ENCODE peak calls at places on chromosomes 5 and 9, in six cellular contexts. W, P, D, J, E and Y are unnamed samples.

GRCh38 chr9:76161546-76161945 is 232.7 kb downstream of the RFK start:
- DNase-seq in E (no peak), P (no peak), J (no peak), D (peak), W (no peak), Y (peak)

GRCh38 chr9:123361086-123361730 is 5.2 kb downstream of the CRB2 start:
- DNase-seq in J (peak), W (no peak), D (no peak), E (no peak), P (no peak), Y (no peak)

GRCh38 chr5:135737701-135738563 is 96.5 kb upstream of the SLC25A48 start:
- DNase-seq in P (no peak), D (peak), W (no peak), E (no peak), J (no peak), Y (no peak)

GRCh38 chr5:111364992-111365391 is 140.8 kb downstream of the CAMK4 start:
- DNase-seq in D (peak), W (no peak), J (no peak), E (no peak), P (peak), Y (no peak)

GRCh38 chr5:57738306-57738705 is 255.7 kb upstream of the ACTBL2 start:
- DNase-seq in E (no peak), W (no peak), D (no peak), J (no peak), P (peak), Y (no peak)

GRCh38 chr9:126411948-126412284 is 85.3 kb downstream of the MVB12B start:
- DNase-seq in P (no peak), D (no peak), W (no peak), E (no peak), J (no peak), Y (no peak)

GRCh38 chr9:92726971-92727715 is 37.5 kb downstream of the BICD2 start:
- DNase-seq in E (no peak), W (no peak), P (peak), J (no peak), D (no peak), Y (no peak)

GRCh38 chr9:134486127-134486995 is 155.2 kb upstream of the COL5A1 start:
- DNase-seq in P (no peak), E (no peak), W (no peak), D (no peak), J (peak), Y (no peak)

GRCh38 chr9:133707065-133707760 is 30.9 kb downstream of the SARDH start:
- DNase-seq in W (no peak), P (no peak), D (peak), J (peak), E (no peak), Y (no peak)

GRCh38 chr5:172910828-172911627 is 48.2 kb upstream of the RPL26L1 start:
- DNase-seq in P (peak), W (peak), D (peak), J (peak), E (no peak), Y (peak)

GRCh38 chr5:10009802-10010201 is 239.9 kb downstream of the ATPSCKMT start:
- DNase-seq in P (no peak), J (no peak), D (no peak), W (no peak), E (no peak), Y (no peak)

GRCh38 chr9:38671372-38671731 is 48.6 kb downstream of the FAM240B start:
- DNase-seq in W (no peak), E (no peak), J (no peak), P (no peak), D (no peak), Y (no peak)

GRCh38 chr9:121344062-121344696 is 25.9 kb downstream of the STOM start:
- DNase-seq in J (no peak), P (no peak), W (no peak), D (no peak), E (no peak), Y (no peak)
- H3K27ac ChIP-seq in J (peak), P (no peak), W (peak), D (no peak), E (no peak), Y (no peak)

GRCh38 chr9:136095495-136096058 is 488 bp upstream of the NACC2 start:
- DNase-seq in D (peak), E (no peak), P (peak), W (peak), J (no peak), Y (no peak)

GRCh38 chr9:136095028-136095494 is at the start of gene NACC2:
- DNase-seq in D (peak), W (peak), J (peak), P (peak), E (no peak), Y (peak)

GRCh38 chr9:136092741-136093140 is 2.3 kb downstream of the NACC2 start:
- DNase-seq in D (no peak), E (no peak), J (no peak), W (no peak), P (peak), Y (no peak)

GRCh38 chr9:136093331-136093986 is 1.6 kb downstream of the NACC2 start:
- DNase-seq in W (peak), D (peak), J (peak), P (no peak), E (no peak), Y (peak)

DNA sequence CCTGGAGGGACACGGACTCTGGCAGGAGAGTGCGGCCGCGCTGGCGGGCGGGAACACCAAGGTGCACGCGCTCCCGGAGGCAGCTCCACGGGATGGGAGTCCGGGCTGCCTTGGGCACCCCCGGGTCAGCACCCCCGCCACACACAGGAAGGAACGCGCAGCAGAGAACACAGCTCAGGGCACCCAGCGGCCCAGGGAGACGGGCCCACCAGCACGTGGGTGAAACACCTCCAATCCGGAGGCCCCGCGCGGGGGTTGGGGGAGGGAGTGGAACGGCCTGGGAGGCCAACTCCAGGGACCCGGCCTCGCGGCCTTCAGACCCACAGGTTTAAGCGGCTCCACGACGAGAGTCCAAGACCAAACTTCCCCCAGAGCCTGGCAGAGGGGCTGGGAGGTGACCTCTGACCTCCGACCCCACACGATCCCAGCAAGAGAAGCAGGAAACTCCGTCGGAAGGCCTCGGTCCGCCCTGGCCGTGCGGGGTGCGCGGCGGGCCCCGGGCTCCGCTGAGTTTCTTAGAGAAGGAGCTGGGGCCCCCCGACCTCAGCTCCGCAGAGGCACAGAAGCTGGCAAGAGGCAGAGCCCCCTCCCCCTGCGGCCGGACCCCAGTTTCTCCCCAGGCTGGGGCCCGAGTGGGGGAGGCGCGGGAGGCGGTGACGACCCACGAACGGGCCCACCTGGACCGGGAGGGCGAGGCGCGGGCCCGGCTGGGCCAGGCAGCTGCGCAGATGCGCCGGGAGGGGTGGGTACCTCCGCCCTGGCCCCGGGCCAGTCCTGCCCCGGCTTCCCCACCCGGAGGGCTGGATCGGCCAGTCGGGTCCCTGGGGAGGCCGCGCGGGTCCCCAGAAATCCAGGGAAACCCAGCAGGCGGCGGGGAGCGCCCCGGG is 851 bp downstream of the NACC2 start:
- DNase-seq in P (peak), W (peak), D (peak), J (peak), E (no peak), Y (peak)
- TF ChIP-seq CTCF in P (no peak), W (no peak), D (no peak), J (no peak), E (no peak), Y (no peak)

GRCh38 chr9:35162605-35163315 is 951 bp downstream of the UNC13B start:
- DNase-seq in P (no peak), J (no peak), D (no peak), W (no peak), E (no peak), Y (no peak)
- H3K27ac ChIP-seq in P (no peak), J (peak), D (peak), W (peak), E (peak), Y (peak)

DNA sequence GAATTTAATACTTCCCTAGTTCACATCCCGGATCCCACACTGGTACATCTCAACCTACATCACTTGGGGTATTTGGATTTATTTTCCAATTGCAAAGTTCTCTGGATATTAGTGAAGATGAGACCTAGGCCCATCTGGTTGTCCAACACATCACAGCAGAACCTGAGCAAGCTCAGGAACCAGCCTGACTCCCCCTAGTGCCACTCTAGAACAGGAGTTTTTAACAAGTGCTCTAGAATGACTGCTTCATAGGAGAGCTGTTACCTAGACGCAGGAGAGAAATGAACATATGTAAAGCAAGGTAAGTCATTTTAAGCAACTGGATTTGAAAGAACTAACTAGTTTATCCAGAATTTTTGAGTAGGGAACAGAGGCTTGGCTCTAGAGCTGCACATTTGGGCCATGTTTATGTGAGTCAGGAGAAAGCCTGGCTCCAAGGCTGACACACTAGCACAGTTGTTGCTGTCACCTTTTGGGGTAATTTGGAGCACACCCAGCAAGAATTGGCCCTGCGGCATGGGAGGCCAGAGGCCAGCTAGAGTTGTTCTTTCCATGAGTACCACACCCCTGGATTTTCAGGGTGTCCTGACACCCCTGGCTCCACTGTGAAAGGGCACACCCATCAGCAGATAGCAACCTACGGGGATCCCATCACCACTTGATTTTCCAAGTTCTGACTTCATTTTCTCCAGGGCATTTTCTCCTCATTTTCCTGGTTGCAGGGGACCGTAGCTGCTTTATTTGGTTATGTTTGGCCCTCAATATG is 110.9 kb upstream of the LPAR1 start:
- DNase-seq in J (no peak), D (no peak), E (no peak), W (no peak), P (no peak), Y (no peak)
- TF ChIP-seq CTCF in J (no peak), D (peak), E (no peak), W (no peak), P (no peak), Y (no peak)

GRCh38 chr5:56211298-56211865 is 21.7 kb downstream of the ANKRD55 start:
- DNase-seq in D (no peak), W (no peak), J (no peak), P (peak), E (no peak), Y (no peak)
- H3K27ac ChIP-seq in D (no peak), W (no peak), J (no peak), P (no peak), E (no peak), Y (no peak)

GRCh38 chr5:63125862-63126261 is 547.2 kb downstream of the LRRC70 start:
- DNase-seq in J (no peak), W (no peak), E (no peak), P (no peak), D (no peak), Y (no peak)
- TF ChIP-seq CTCF in J (peak), W (no peak), E (no peak), P (peak), D (peak), Y (no peak)

GRCh38 chr9:87065981-87066380 is 118.7 kb upstream of the GAS1 start:
- DNase-seq in D (no peak), J (no peak), P (no peak), E (no peak), W (no peak), Y (no peak)

GRCh38 chr9:87064311-87064710 is 117.0 kb upstream of the GAS1 start:
- DNase-seq in J (no peak), P (no peak), W (peak), D (no peak), E (no peak), Y (no peak)

GRCh38 chr9:87062706-87063105 is 115.4 kb upstream of the GAS1 start:
- DNase-seq in P (no peak), W (no peak), E (no peak), J (no peak), D (no peak), Y (no peak)

GRCh38 chr9:87063883-87064282 is 116.6 kb upstream of the GAS1 start:
- DNase-seq in D (no peak), J (no peak), P (no peak), W (no peak), E (no peak), Y (no peak)

DNA sequence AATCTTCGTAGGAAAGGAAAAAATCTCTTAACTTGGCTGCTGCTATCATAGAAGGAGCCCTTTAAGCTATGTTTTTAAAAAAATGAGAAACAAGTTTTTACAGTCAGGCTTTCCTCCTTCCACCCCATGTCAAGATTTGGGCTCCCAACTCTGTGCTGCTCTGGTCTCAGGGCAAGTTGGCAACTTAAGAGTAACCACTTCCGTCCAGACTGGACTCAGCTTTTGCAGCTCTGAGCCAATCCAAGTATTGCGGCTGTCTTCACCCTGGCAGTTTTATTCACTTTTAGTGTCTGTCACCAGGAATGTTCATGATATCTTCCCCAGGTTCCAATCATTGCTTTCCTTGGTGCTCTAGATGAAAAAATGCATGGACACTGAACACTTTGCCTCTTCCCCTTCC is 115.9 kb upstream of the GAS1 start:
- DNase-seq in W (no peak), E (no peak), D (no peak), J (no peak), P (no peak), Y (no peak)
- H3K27ac ChIP-seq in W (no peak), E (no peak), D (no peak), J (no peak), P (no peak), Y (no peak)

GRCh38 chr9:1962588-1963134 is 52.5 kb upstream of the SMARCA2 start:
- DNase-seq in J (no peak), P (no peak), E (no peak), D (no peak), W (no peak), Y (no peak)

GRCh38 chr9:1960696-1961095 is 54.5 kb upstream of the SMARCA2 start:
- DNase-seq in D (no peak), E (no peak), J (no peak), W (no peak), P (no peak), Y (no peak)

GRCh38 chr9:1962036-1962535 is 53.1 kb upstream of the SMARCA2 start:
- DNase-seq in E (no peak), D (no peak), W (no peak), J (no peak), P (no peak), Y (no peak)

GRCh38 chr9:1956958-1957357 is 58.2 kb upstream of the SMARCA2 start:
- DNase-seq in E (no peak), P (no peak), D (no peak), J (no peak), W (no peak), Y (no peak)

DNA sequence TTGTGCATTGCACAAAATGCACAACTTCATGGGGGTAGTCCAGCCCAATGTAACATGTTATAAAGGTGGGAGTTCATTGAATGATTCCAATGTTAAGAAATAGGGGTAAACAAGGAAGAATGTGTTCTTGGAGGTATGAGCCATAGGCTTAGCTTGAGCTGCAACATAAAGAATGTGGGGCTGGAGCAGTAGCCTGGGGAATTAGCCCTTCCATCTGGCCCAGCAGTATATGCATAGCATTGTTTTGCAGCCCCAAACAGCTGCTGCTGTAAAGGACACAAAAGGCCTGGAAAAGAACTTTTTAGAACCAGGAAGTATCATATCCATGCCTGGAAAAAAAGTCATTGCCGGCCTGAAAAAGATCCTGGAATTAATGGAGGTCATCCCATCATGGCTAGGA is 55.8 kb upstream of the SMARCA2 start:
- DNase-seq in D (no peak), P (peak), E (no peak), J (no peak), W (no peak), Y (no peak)
- TF ChIP-seq CTCF in D (no peak), P (no peak), E (no peak), J (no peak), W (no peak), Y (no peak)

GRCh38 chr5:34487956-34488355 is 168.2 kb upstream of the RAI14 start:
- DNase-seq in P (no peak), E (no peak), W (no peak), J (no peak), D (no peak), Y (no peak)
- H3K27ac ChIP-seq in P (no peak), E (no peak), W (peak), J (peak), D (no peak), Y (no peak)